ENCODE peak calls at places on chromosomes 4 and X, in four cellular contexts. B, N, S and F are unnamed samples.
A peak's percentile ranks its signal among the peaks of the same experiment; 100 is the strongest.

GRCh38 chrX:63418211-63418610 is 67.1 kb upstream of the SPIN4 start:
- DNase-seq in B (no peak), N (no peak), S (no peak), F (no peak)

GRCh38 chrX:51476930-51477329 is 19.5 kb downstream of the NUDT11 start:
- DNase-seq in B (no peak), N (no peak), S (no peak), F (no peak)

GRCh38 chrX:72540318-72540717 is 32.3 kb downstream of the HDAC8 start:
- DNase-seq in B (no peak), N (no peak), S (no peak), F (no peak)

GRCh38 chrX:1451251-1451675 is 1.4 kb downstream of the ASMTL start:
- DNase-seq in B (no peak), N (no peak), S (no peak), F (no peak)

GRCh38 chr4:153528705-153529493 is 62.7 kb downstream of the TMEM131L start:
- DNase-seq in B (no peak), N (no peak), S (no peak), F (no peak)

GRCh38 chr4:102586644-102587021 is 85.5 kb downstream of the NFKB1 start:
- DNase-seq in B (no peak), N (no peak), S (no peak), F (no peak)

GRCh38 chr4:69860007-69860406 is at the start of gene SULT1E1:
- DNase-seq in B (no peak), N (no peak), S (no peak), F (no peak)

GRCh38 chrX:110267874-110268273 is 50.0 kb downstream of the AMMECR1 start:
- DNase-seq in B (no peak), N (no peak), S (no peak), F (no peak)

GRCh38 chrX:50183891-50184290 is 16.9 kb downstream of the AKAP4 start:
- DNase-seq in B (no peak), N (no peak), S (no peak), F (no peak)

GRCh38 chr4:150232029-150232428 is 153.8 kb downstream of the DCLK2 start:
- DNase-seq in B (no peak), N (no peak), S (no peak), F (no peak)

GRCh38 chr4:25769251-25769650 is 93.5 kb downstream of the SEL1L3 start:
- DNase-seq in B (no peak), N (no peak), S (no peak), F (no peak)

GRCh38 chr4:66123195-66123594 is 452.9 kb upstream of the EPHA5 start:
- DNase-seq in B (no peak), N (no peak), S (no peak), F (no peak)

GRCh38 chrX:145484740-145485139 is 237.4 kb downstream of the SPANXN1 start:
- DNase-seq in B (no peak), N (no peak), S (no peak), F (no peak)

GRCh38 chr4:33262809-33263208 is 2542.6 kb downstream of the PCDH7 start:
- DNase-seq in B (no peak), N (no peak), S (no peak), F (no peak)

GRCh38 chrX:31860686-31861085 is 788.8 kb upstream of the FTHL17 start:
- DNase-seq in B (no peak), N (no peak), S (no peak), F (no peak)

GRCh38 chrX:110450050-110450449 is 91.4 kb downstream of the RTL9 start:
- DNase-seq in B (peak; percentile 8), N (peak; percentile 45), S (peak; percentile 85), F (no peak)

GRCh38 chr4:173930329-173930967 is 353.0 kb downstream of the FBXO8 start:
- DNase-seq in B (no peak), N (no peak), S (no peak), F (no peak)

GRCh38 chr4:151833174-151833573 is 72.4 kb upstream of the GATB start:
- DNase-seq in B (no peak), N (no peak), S (no peak), F (no peak)

GRCh38 chrX:86215260-86215659 is 67.0 kb downstream of the DACH2 start:
- DNase-seq in B (no peak), N (no peak), S (no peak), F (no peak)

GRCh38 chrX:40063555-40063954 is 34.2 kb downstream of the BCOR start:
- DNase-seq in B (no peak), N (no peak), S (no peak), F (no peak)

GRCh38 chrX:119121341-119121740 is 6.3 kb downstream of the KIAA1210 start:
- DNase-seq in B (no peak), N (no peak), S (no peak), F (no peak)

GRCh38 chr4:10677796-10678497 is 6.6 kb downstream of the CLNK start:
- DNase-seq in B (no peak), N (no peak), S (no peak), F (no peak)

GRCh38 chr4:183059797-183060196 is 39.3 kb upstream of the WWC2 start:
- DNase-seq in B (no peak), N (no peak), S (no peak), F (no peak)

GRCh38 chr4:151052785-151053184 is 37.7 kb upstream of the LRBA start:
- DNase-seq in B (no peak), N (no peak), S (no peak), F (no peak)

GRCh38 chr4:184934961-184935360 is 83.3 kb upstream of the HELT start:
- DNase-seq in B (no peak), N (no peak), S (no peak), F (no peak)

GRCh38 chr4:137678796-137679195 is 146.5 kb upstream of the PCDH18 start:
- DNase-seq in B (no peak), N (no peak), S (no peak), F (no peak)

GRCh38 chrX:139023531-139023930 is 312.0 kb upstream of the FGF13 start:
- DNase-seq in B (no peak), N (no peak), S (no peak), F (no peak)

GRCh38 chr4:57053508-57053907 is 56.7 kb downstream of the IGFBP7 start:
- DNase-seq in B (no peak), N (no peak), S (peak; percentile 59), F (no peak)

GRCh38 chrX:24561121-24561520 is 86.0 kb downstream of the PCYT1B start:
- DNase-seq in B (no peak), N (no peak), S (no peak), F (no peak)

GRCh38 chr4:47193179-47193578 is 161.8 kb downstream of the GABRB1 start:
- DNase-seq in B (no peak), N (no peak), S (no peak), F (no peak)

GRCh38 chr4:76622126-76622525 is 187.1 kb downstream of the SHROOM3 start:
- DNase-seq in B (no peak), N (no peak), S (no peak), F (no peak)
- H3K4me1 ChIP-seq in B (peaks cover 37% of the 10 kb centered on the region), N (no peaks in the 10 kb centered on the region), S (peaks cover 15% of the 10 kb centered on the region), F (no peaks in the 10 kb centered on the region)

GRCh38 chrX:12950851-12951589 is 23.9 kb upstream of the TMSB4X start:
- DNase-seq in B (no peak), N (no peak), S (no peak), F (no peak)
- TF ChIP-seq CTCF in B (no peak), N (peak; percentile 53), S (peak; percentile 53), F (peak; percentile 53)

GRCh38 chrX:132443196-132443595 is 45.6 kb downstream of the MBNL3 start:
- DNase-seq in B (no peak), N (no peak), S (no peak), F (no peak)
- H3K27ac ChIP-seq in B (no peak overlapping the region), N (no peak overlapping the region), S (no peak overlapping the region), F (no peak overlapping the region)

GRCh38 chrX:49067285-49068120 is 6.3 kb downstream of the PRAF2 start:
- DNase-seq in B (no peak), N (no peak), S (no peak), F (no peak)

GRCh38 chrX:49066690-49067089 is 7.1 kb downstream of the PRAF2 start:
- DNase-seq in B (no peak), N (no peak), S (no peak), F (no peak)

GRCh38 chrX:49064303-49064702 is 5.5 kb downstream of the CCDC120 start:
- DNase-seq in B (no peak), N (no peak), S (no peak), F (no peak)

GRCh38 chrX:49064735-49065134 is 5.9 kb downstream of the CCDC120 start:
- DNase-seq in B (no peak), N (no peak), S (no peak), F (no peak)

DNA sequence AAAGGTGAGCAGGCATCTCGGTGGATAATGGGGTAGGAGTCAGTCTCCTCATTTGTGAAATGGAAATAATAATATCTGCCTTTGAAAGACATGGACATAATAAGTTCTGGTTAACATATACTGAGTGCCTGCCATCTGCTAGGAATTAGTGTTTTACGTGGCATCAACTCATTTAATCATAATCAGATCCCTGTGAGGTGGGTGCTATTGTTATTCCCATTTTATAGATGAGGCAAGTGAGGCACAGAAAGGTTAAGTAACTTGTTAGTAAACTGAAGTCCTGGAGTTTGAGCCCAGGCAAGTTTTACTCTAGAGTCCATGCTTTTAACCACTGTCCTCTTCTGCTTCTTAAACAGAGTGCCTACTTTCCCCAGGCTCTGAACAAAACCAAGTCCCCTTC is 7.5 kb downstream of the CCDC120 start:
- DNase-seq in B (no peak), N (no peak), S (no peak), F (no peak)
- H3K4me1 ChIP-seq in B (no peaks in the 10 kb centered on the region), N (no peaks in the 10 kb centered on the region), S (no peaks in the 10 kb centered on the region), F (no peaks in the 10 kb centered on the region)

DNA sequence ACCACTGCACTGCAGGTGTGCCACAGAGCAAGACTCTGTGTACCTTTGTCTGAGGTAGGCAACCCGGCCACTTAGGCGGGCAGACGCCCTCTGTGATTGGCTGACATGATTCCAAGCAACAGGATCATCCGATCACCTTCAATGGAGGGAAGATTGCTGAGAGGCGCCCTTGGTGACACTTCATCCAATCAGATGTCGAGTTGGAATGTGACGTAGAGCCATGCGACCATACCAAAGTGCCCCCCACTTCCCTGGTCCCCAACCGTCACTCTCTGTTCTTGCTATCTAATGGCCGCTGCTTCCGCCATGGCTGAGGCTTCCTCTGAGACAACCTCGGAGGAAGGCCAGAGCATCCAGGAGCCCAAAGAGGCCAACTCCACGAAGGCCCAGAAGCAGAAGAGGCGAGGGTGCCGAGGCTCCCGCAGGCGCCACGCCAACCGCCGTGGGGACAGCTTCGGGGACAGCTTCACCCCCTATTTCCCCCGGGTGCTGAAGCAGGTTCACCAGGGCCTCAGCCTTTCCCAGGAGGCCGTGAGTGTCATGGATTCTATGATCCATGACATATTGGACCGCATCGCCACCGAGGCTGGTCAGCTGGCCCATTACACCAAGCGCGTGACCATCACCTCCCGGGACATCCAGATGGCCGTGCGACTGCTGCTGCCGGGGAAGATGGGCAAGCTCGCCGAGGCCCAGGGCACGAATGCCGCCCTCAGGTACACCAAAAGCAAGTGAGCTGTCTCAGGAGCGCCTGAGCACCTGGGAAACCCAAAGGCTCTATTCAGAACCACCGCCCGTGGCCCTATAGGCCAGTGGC is at the start of gene H2BW2:
- DNase-seq in B (no peak), N (no peak), S (no peak), F (no peak)
- TF ChIP-seq CTCF in B (no peak), N (no peak), S (no peak), F (no peak)

GRCh38 chr4:168848112-168848511 is 161.9 kb downstream of the CBR4 start:
- DNase-seq in B (no peak), N (no peak), S (no peak), F (no peak)

GRCh38 chr4:168846414-168846813 is 163.6 kb downstream of the CBR4 start:
- DNase-seq in B (no peak), N (no peak), S (no peak), F (no peak)

GRCh38 chr4:168850016-168850415 is 160.0 kb downstream of the CBR4 start:
- DNase-seq in B (no peak), N (no peak), S (no peak), F (no peak)

GRCh38 chr4:168845897-168846296 is 164.2 kb downstream of the CBR4 start:
- DNase-seq in B (no peak), N (no peak), S (no peak), F (no peak)

GRCh38 chr4:168848977-168849687 is 160.9 kb downstream of the CBR4 start:
- DNase-seq in B (no peak), N (no peak), S (no peak), F (no peak)
- H3K27ac ChIP-seq in B (peak overlapping the region; percentile 94), N (no peak overlapping the region), S (peak overlapping the region; percentile 69), F (peak overlapping the region; percentile 81)